ENCODE peak calls at places on chromosomes 3 and 15, in seven cellular contexts. One of them, this sample, is unnamed.

GRCh38 chr3:195914648-195915473 is 6.5 kb upstream of the TNK2 start:
- DNase-seq in NCI-H1092 treated with DMSO at 0.1 percent for 48 hours: no peak
- DNase-seq in NAMALWA: peak
- DNase-seq in HS-5: peak
- DNase-seq in NCI-H1694: no peak
- DNase-seq in brain microvascular endothelial cell: peak
- DNase-seq in NCI-H226: peak
- DNase-seq in this sample: peak

GRCh38 chr15:29822100-29822684 is at the start of gene TJP1:
- DNase-seq in NCI-H1092 treated with DMSO at 0.1 percent for 48 hours: peak
- DNase-seq in NAMALWA: no peak
- DNase-seq in HS-5: no peak
- DNase-seq in NCI-H1694: no peak
- DNase-seq in brain microvascular endothelial cell: peak
- DNase-seq in NCI-H226: peak
- DNase-seq in this sample: peak

GRCh38 chr3:186790261-186790981 is 7.0 kb downstream of the EIF4A2 start:
- DNase-seq in NCI-H1092 treated with DMSO at 0.1 percent for 48 hours: peak
- DNase-seq in NAMALWA: peak
- DNase-seq in HS-5: no peak
- DNase-seq in NCI-H1694: no peak
- DNase-seq in brain microvascular endothelial cell: no peak
- DNase-seq in NCI-H226: peak
- DNase-seq in this sample: no peak

GRCh38 chr15:47756872-47757271 is 39.6 kb downstream of the SEMA6D start:
- DNase-seq in NCI-H1092 treated with DMSO at 0.1 percent for 48 hours: no peak
- DNase-seq in NAMALWA: no peak
- DNase-seq in HS-5: peak
- DNase-seq in NCI-H1694: no peak
- DNase-seq in brain microvascular endothelial cell: peak
- DNase-seq in NCI-H226: peak
- DNase-seq in this sample: peak

GRCh38 chr15:88375234-88375926 is 91.8 kb downstream of the MRPL46 start:
- DNase-seq in NCI-H1092 treated with DMSO at 0.1 percent for 48 hours: no peak
- DNase-seq in NAMALWA: no peak
- DNase-seq in HS-5: peak
- DNase-seq in NCI-H1694: no peak
- DNase-seq in brain microvascular endothelial cell: peak
- DNase-seq in NCI-H226: peak
- DNase-seq in this sample: no peak

GRCh38 chr3:81426826-81427565 is 334.4 kb downstream of the GBE1 start:
- DNase-seq in NCI-H1092 treated with DMSO at 0.1 percent for 48 hours: no peak
- DNase-seq in NAMALWA: no peak
- DNase-seq in HS-5: no peak
- DNase-seq in NCI-H1694: no peak
- DNase-seq in brain microvascular endothelial cell: no peak
- DNase-seq in NCI-H226: no peak
- DNase-seq in this sample: no peak

GRCh38 chr3:112647122-112647521 is 6.2 kb upstream of the CCDC80 start:
- DNase-seq in NCI-H1092 treated with DMSO at 0.1 percent for 48 hours: no peak
- DNase-seq in NAMALWA: no peak
- DNase-seq in HS-5: peak
- DNase-seq in NCI-H1694: no peak
- DNase-seq in brain microvascular endothelial cell: peak
- DNase-seq in NCI-H226: peak
- DNase-seq in this sample: no peak

GRCh38 chr3:107235193-107235922 is 141.9 kb upstream of the CCDC54 start:
- DNase-seq in NCI-H1092 treated with DMSO at 0.1 percent for 48 hours: no peak
- DNase-seq in NAMALWA: no peak
- DNase-seq in HS-5: no peak
- DNase-seq in NCI-H1694: no peak
- DNase-seq in brain microvascular endothelial cell: peak
- DNase-seq in NCI-H226: no peak
- DNase-seq in this sample: no peak

GRCh38 chr3:45887759-45888511 is 1.6 kb downstream of the CCR9 start:
- DNase-seq in NCI-H1092 treated with DMSO at 0.1 percent for 48 hours: no peak
- DNase-seq in NAMALWA: no peak
- DNase-seq in HS-5: no peak
- DNase-seq in NCI-H1694: no peak
- DNase-seq in brain microvascular endothelial cell: no peak
- DNase-seq in NCI-H226: no peak
- DNase-seq in this sample: no peak

GRCh38 chr3:130894873-130895330 is 1.0 kb downstream of the ATP2C1 start:
- DNase-seq in NCI-H1092 treated with DMSO at 0.1 percent for 48 hours: peak
- DNase-seq in NAMALWA: peak
- DNase-seq in HS-5: no peak
- DNase-seq in NCI-H1694: no peak
- DNase-seq in brain microvascular endothelial cell: no peak
- DNase-seq in NCI-H226: no peak
- DNase-seq in this sample: no peak

GRCh38 chr3:14358426-14359211 is 43.8 kb upstream of the SLC6A6 start:
- DNase-seq in NCI-H1092 treated with DMSO at 0.1 percent for 48 hours: peak
- DNase-seq in NAMALWA: no peak
- DNase-seq in HS-5: no peak
- DNase-seq in NCI-H1694: peak
- DNase-seq in brain microvascular endothelial cell: peak
- DNase-seq in NCI-H226: peak
- DNase-seq in this sample: peak

GRCh38 chr3:159870723-159871122 is 117.9 kb upstream of the IL12A start:
- DNase-seq in NCI-H1092 treated with DMSO at 0.1 percent for 48 hours: no peak
- DNase-seq in NAMALWA: no peak
- DNase-seq in HS-5: no peak
- DNase-seq in NCI-H1694: no peak
- DNase-seq in brain microvascular endothelial cell: no peak
- DNase-seq in NCI-H226: no peak
- DNase-seq in this sample: no peak

GRCh38 chr15:68849477-68849876 is 28.8 kb upstream of the ANP32A start:
- DNase-seq in NCI-H1092 treated with DMSO at 0.1 percent for 48 hours: no peak
- DNase-seq in NAMALWA: no peak
- DNase-seq in HS-5: no peak
- DNase-seq in NCI-H1694: no peak
- DNase-seq in brain microvascular endothelial cell: no peak
- DNase-seq in NCI-H226: no peak
- DNase-seq in this sample: no peak

GRCh38 chr3:73832426-73832825 is 207.7 kb upstream of the PDZRN3 start:
- DNase-seq in NCI-H1092 treated with DMSO at 0.1 percent for 48 hours: no peak
- DNase-seq in NAMALWA: no peak
- DNase-seq in HS-5: no peak
- DNase-seq in NCI-H1694: no peak
- DNase-seq in brain microvascular endothelial cell: no peak
- DNase-seq in NCI-H226: no peak
- DNase-seq in this sample: no peak

GRCh38 chr15:86373147-86373546 is 293.5 kb downstream of the AGBL1 start:
- DNase-seq in NCI-H1092 treated with DMSO at 0.1 percent for 48 hours: no peak
- DNase-seq in NAMALWA: no peak
- DNase-seq in HS-5: no peak
- DNase-seq in NCI-H1694: no peak
- DNase-seq in brain microvascular endothelial cell: no peak
- DNase-seq in NCI-H226: no peak
- DNase-seq in this sample: no peak

GRCh38 chr15:53978248-53978906 is at the start of gene UNC13C:
- DNase-seq in NCI-H1092 treated with DMSO at 0.1 percent for 48 hours: peak
- DNase-seq in NAMALWA: no peak
- DNase-seq in HS-5: no peak
- DNase-seq in NCI-H1694: no peak
- DNase-seq in brain microvascular endothelial cell: peak
- DNase-seq in NCI-H226: no peak
- DNase-seq in this sample: peak

GRCh38 chr3:31103623-31104180 is 209.2 kb upstream of the GADL1 start:
- DNase-seq in NCI-H1092 treated with DMSO at 0.1 percent for 48 hours: no peak
- DNase-seq in NAMALWA: no peak
- DNase-seq in HS-5: no peak
- DNase-seq in NCI-H1694: no peak
- DNase-seq in brain microvascular endothelial cell: no peak
- DNase-seq in NCI-H226: no peak
- DNase-seq in this sample: no peak

GRCh38 chr3:131047582-131047981 is 20.9 kb downstream of the NEK11 start:
- DNase-seq in NCI-H1092 treated with DMSO at 0.1 percent for 48 hours: no peak
- DNase-seq in NAMALWA: peak
- DNase-seq in HS-5: no peak
- DNase-seq in NCI-H1694: no peak
- DNase-seq in brain microvascular endothelial cell: no peak
- DNase-seq in NCI-H226: no peak
- DNase-seq in this sample: no peak

GRCh38 chr15:58889363-58889762 is 44.1 kb downstream of the SLTM start:
- DNase-seq in NCI-H1092 treated with DMSO at 0.1 percent for 48 hours: no peak
- DNase-seq in NAMALWA: no peak
- DNase-seq in HS-5: no peak
- DNase-seq in NCI-H1694: no peak
- DNase-seq in brain microvascular endothelial cell: no peak
- DNase-seq in NCI-H226: no peak
- DNase-seq in this sample: no peak

This sample was measured in left cardiac atrium.